ENCODE peak calls at places on chromosome X, in four cellular contexts. R is GM12878, Y is K562, F is HepG2. P is an unnamed sample.
A peak's percentile ranks its signal among the peaks of the same experiment; 100 is the strongest.

GRCh38 chrX:19909761-19910160 is 22.4 kb upstream of the SH3KBP1 start:
- DNase-seq in F (no peak), Y (no peak), R (no peak), P (no peak)

GRCh38 chrX:82721891-82722290 is 786.2 kb upstream of the POU3F4 start:
- DNase-seq in Y (no peak), F (no peak), R (no peak), P (no peak)

GRCh38 chrX:130170752-130171445 is 863 bp upstream of the RAB33A start:
- DNase-seq in R (peak; percentile 39), Y (no peak), F (no peak), P (no peak)

GRCh38 chrX:87805829-87806490 is 288.4 kb downstream of the KLHL4 start:
- DNase-seq in Y (no peak), F (no peak), R (no peak), P (no peak)

GRCh38 chrX:6383488-6383887 is 151.4 kb downstream of the VCX3A start:
- DNase-seq in Y (no peak), R (no peak), F (no peak), P (no peak)

GRCh38 chrX:9148626-9149385 is 114.9 kb upstream of the FAM9B start:
- DNase-seq in R (no peak), F (no peak), Y (no peak), P (peak; percentile 71)

GRCh38 chrX:53080628-53081580 is 1.3 kb upstream of the TSPYL2 start:
- DNase-seq in F (no peak), R (no peak), Y (no peak), P (peak; percentile 43)

GRCh38 chrX:46325312-46325877 is 219.8 kb downstream of the ZNF674 start:
- DNase-seq in F (peak; percentile 41), Y (no peak), R (no peak), P (peak; percentile 52)

GRCh38 chrX:104343408-104344129 is 88.8 kb upstream of the ESX1 start:
- DNase-seq in F (peak; percentile 49), Y (peak; percentile 61), R (peak; percentile 7), P (peak; percentile 74)

GRCh38 chrX:155874571-155875244 is 6.4 kb upstream of the VAMP7 start:
- DNase-seq in Y (peak; percentile 36), R (no peak), F (no peak), P (no peak)

GRCh38 chrX:115642304-115642703 is 81.3 kb downstream of the PLS3 start:
- DNase-seq in Y (no peak), R (no peak), F (no peak), P (no peak)

GRCh38 chrX:140762061-140762460 is 52.5 kb downstream of the LINC00632 start:
- DNase-seq in Y (peak; percentile 43), F (peak; percentile 5), R (no peak), P (peak; percentile 74)

GRCh38 chrX:136115909-136116297 is 31.4 kb upstream of the FHL1 start:
- DNase-seq in Y (no peak), F (no peak), R (no peak), P (no peak)

GRCh38 chrX:53718073-53718472 is 31.6 kb upstream of the HUWE1 start:
- DNase-seq in R (no peak), Y (no peak), F (no peak), P (no peak)

GRCh38 chrX:108304210-108304609 is 134.0 kb downstream of the COL4A6 start:
- DNase-seq in Y (peak; percentile 21), R (no peak), F (no peak), P (peak; percentile 7)

GRCh38 chrX:54633641-54634040 is 103.6 kb downstream of the GNL3L start:
- DNase-seq in Y (no peak), R (no peak), F (no peak), P (peak; percentile 28)

GRCh38 chrX:20969565-20969964 is 404.7 kb upstream of the CNKSR2 start:
- DNase-seq in Y (no peak), R (no peak), F (no peak), P (no peak)

GRCh38 chrX:56505866-56506265 is 57.6 kb upstream of the UBQLN2 start:
- DNase-seq in R (no peak), Y (no peak), F (no peak), P (no peak)

GRCh38 chrX:22800360-22800759 is 199.4 kb upstream of the DDX53 start:
- DNase-seq in Y (no peak), R (no peak), F (no peak), P (peak; percentile 89)

GRCh38 chrX:85375333-85375738 is 4.1 kb downstream of the POF1B start:
- DNase-seq in Y (no peak), R (no peak), F (no peak), P (no peak)

GRCh38 chrX:23331701-23332100 is 2.9 kb upstream of the PTCHD1 start:
- DNase-seq in R (no peak), Y (no peak), F (no peak), P (no peak)

GRCh38 chrX:41923925-41924693 is 755 bp upstream of the CASK start:
- DNase-seq in Y (peak; percentile 27), F (no peak), R (no peak), P (peak; percentile 26)

GRCh38 chrX:78658851-78659744 is at the start of gene RTL3:
- DNase-seq in R (no peak), F (no peak), Y (no peak), P (peak; percentile 78)

GRCh38 chrX:2894885-2895292 is 34.2 kb downstream of the ARSD start:
- DNase-seq in R (no peak), Y (peak; percentile 29), F (peak; percentile 37), P (peak; percentile 50)

GRCh38 chrX:63754141-63754859 is 30.7 kb downstream of the ARHGEF9 start:
- DNase-seq in F (no peak), Y (no peak), R (no peak), P (peak; percentile 15)

GRCh38 chrX:66402165-66402564 is 236.7 kb downstream of the EDA2R start:
- DNase-seq in Y (no peak), R (no peak), F (no peak), P (no peak)

GRCh38 chrX:129754266-129755024 is 15.7 kb downstream of the XPNPEP2 start:
- DNase-seq in Y (peak; percentile 52), R (no peak), F (no peak), P (no peak)

GRCh38 chrX:137916090-137916746 is 350.3 kb downstream of the ZIC3 start:
- DNase-seq in R (no peak), Y (peak; percentile 60), F (no peak), P (no peak)

GRCh38 chrX:102976290-102976689 is 39.2 kb downstream of the RAB40AL start:
- DNase-seq in Y (no peak), F (no peak), R (no peak), P (peak; percentile 5)

DNA sequence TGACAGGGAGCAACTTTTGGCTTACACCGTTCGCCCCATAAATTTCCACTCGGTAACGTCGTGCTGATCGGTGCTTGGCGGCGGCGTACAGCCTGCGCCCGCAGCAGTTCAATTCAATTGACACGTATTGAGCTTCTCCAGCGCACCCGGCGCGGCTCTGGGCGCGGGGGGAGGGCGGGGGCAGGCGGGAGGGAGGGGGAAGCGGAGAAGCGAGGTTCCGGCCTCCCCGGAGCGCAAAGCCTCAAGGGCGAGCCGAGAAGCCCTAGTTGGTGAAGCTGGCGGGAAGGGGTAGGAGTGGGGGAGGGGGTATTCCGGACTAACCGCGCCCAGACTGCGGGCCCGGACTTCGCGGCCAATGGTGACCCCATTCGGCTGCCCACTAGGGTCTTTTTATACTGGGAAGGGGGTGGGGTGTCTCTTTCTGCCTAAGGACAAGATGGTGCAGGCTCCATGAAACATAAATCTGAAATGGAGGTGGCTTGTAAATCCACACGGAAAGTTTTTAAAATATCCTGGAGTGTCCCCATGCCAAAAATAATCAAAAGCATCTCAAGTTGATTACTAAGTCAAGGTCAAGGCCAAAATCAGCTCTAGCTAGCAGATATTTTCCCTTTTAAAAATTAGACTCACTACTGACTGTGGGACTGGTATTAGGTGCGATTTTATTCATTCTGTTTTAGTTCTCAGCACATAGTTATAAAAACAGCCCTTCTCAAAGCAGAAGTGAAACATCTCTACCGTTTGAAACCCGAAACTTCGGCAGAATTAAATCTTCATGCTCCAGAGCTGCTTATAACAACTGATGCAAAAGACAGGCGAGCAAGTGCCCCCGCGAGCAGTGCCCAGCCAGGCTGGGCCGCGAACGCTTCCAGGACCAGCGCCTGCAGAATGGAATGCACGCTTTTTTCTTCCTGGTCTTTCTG is 1.5 kb upstream of the BCOR start:
- DNase-seq in F (no peak), R (peak; percentile 66), Y (peak; percentile 81), P (no peak)
- H4K20me1 ChIP-seq in F (peaks cover 12% of the 10 kb centered on the region), R (no peaks in the 10 kb centered on the region), Y (peaks cover 18% of the 10 kb centered on the region), P (peaks cover 9% of the 10 kb centered on the region)

GRCh38 chrX:30777575-30777974 is 111.5 kb downstream of the TAB3 start:
- DNase-seq in F (no peak), R (no peak), Y (no peak), P (no peak)

GRCh38 chrX:30781711-30782444 is 107.2 kb downstream of the TAB3 start:
- DNase-seq in Y (no peak), R (no peak), F (no peak), P (no peak)

DNA sequence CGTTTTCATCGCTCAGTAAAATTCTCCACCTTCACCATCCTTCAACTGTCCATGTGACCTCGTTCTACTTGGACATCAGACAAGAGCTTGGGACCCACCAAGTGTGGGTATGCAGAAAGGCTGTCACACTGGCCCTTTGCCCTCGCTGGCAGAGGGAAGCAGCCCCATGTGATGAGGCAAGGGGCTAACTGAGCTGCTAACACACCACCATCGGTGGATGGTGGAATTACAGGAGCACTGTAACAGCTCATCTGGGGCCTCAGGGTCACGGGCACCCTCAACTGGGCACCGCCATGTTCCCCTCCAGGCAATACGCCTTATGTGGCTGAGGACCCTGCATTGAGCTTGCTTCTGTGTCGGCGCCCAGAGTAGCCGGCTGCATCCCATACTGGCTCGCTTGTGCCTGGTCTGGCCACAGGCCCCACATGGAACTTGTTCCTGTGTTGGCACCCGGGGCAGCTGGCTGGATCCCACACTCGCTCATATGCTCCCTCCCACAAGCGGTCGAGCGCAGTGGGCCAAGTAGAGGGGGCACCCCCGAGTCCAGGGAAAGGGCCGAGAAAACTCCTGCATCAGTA is 109.5 kb downstream of the TAB3 start:
- DNase-seq in F (no peak), R (no peak), Y (peak; percentile 6), P (no peak)
- TF ChIP-seq BHLHE40 in F (no peak), R (no peak), Y (no peak), P (no peak)

GRCh38 chrX:32871636-32872035 is 339.7 kb downstream of the DMD start:
- DNase-seq in F (no peak), R (no peak), Y (no peak), P (peak; percentile 35)
- H4K20me1 ChIP-seq in F (no peaks in the 10 kb centered on the region), R (no peaks in the 10 kb centered on the region), Y (no peaks in the 10 kb centered on the region), P (no peaks in the 10 kb centered on the region)

GRCh38 chrX:121851033-121851432 is 803.6 kb downstream of the GLUD2 start:
- DNase-seq in Y (peak; percentile 32), F (no peak), R (no peak), P (no peak)
- TF ChIP-seq BHLHE40 in Y (no peak), F (no peak), R (no peak), P (no peak)

GRCh38 chrX:43277879-43278278 is 378.2 kb upstream of the MAOA start:
- DNase-seq in R (no peak), Y (no peak), F (no peak), P (no peak)

GRCh38 chrX:43283187-43283586 is 372.9 kb upstream of the MAOA start:
- DNase-seq in R (no peak), F (no peak), Y (no peak), P (no peak)

GRCh38 chrX:43279341-43279808 is 376.7 kb upstream of the MAOA start:
- DNase-seq in R (no peak), Y (peak; percentile 40), F (no peak), P (no peak)

GRCh38 chrX:43278440-43278839 is 377.7 kb upstream of the MAOA start:
- DNase-seq in Y (no peak), R (no peak), F (no peak), P (no peak)
- H4K20me1 ChIP-seq in Y (no peaks in the 10 kb centered on the region), R (no peaks in the 10 kb centered on the region), F (no peaks in the 10 kb centered on the region), P (no peaks in the 10 kb centered on the region)

GRCh38 chrX:12263211-12263610 is 124.9 kb downstream of the FRMPD4 start:
- DNase-seq in F (no peak), R (no peak), Y (no peak), P (peak; percentile 6)
- TF ChIP-seq BHLHE40 in F (no peak), R (no peak), Y (no peak), P (no peak)

P was measured in IMR-90.